ENCODE peak calls at places on chromosomes 3 and 15, in nine cellular contexts. V is transverse colon, N is A549, L is GM12878, S is HepG2, P is suprapubic skin, C is H1, I is sigmoid colon, O is upper lobe of left lung. T is an unnamed sample.

GRCh38 chr3:187014417-187014864 is 84.1 kb downstream of the ST6GAL1 start:
- DNase-seq in P (no peak), N (no peak), L (no peak), C (no peak), S (no peak), O (no peak), I (no peak), V (no peak), T (no peak)

GRCh38 chr3:68817243-68817642 is 115.1 kb downstream of the TAFA4 start:
- DNase-seq in L (no peak), S (no peak), V (no peak), C (no peak), O (no peak), I (no peak), N (no peak), P (no peak), T (no peak)

GRCh38 chr3:43102773-43103480 is 3.0 kb downstream of the POMGNT2 start:
- DNase-seq in C (no peak), N (no peak), S (no peak), V (no peak), I (no peak), O (no peak), L (no peak), P (no peak), T (no peak)

GRCh38 chr3:197394464-197395321 is 96.3 kb upstream of the DLG1 start:
- DNase-seq in S (no peak), O (no peak), L (peak; percentile 96), N (no peak), I (no peak), C (no peak), V (no peak), P (no peak), T (peak; percentile 27)

GRCh38 chr3:151460240-151460639 is 621 bp downstream of the IGSF10 start:
- DNase-seq in S (no peak), L (no peak), O (no peak), P (no peak), C (no peak), I (no peak), V (no peak), N (no peak), T (no peak)

GRCh38 chr3:183315739-183316138 is 62.7 kb downstream of the B3GNT5 start:
- DNase-seq in N (no peak), V (peak; percentile 60), P (no peak), S (no peak), L (no peak), I (no peak), O (no peak), C (no peak), T (no peak)

GRCh38 chr3:87498358-87499080 is 222.1 kb upstream of the POU1F1 start:
- DNase-seq in P (no peak), N (no peak), V (no peak), O (no peak), L (no peak), C (no peak), S (no peak), I (no peak), T (no peak)

GRCh38 chr15:62240121-62240520 is 75.0 kb upstream of the C2CD4B start:
- DNase-seq in C (no peak), N (no peak), P (no peak), S (no peak), I (no peak), O (no peak), L (no peak), V (no peak), T (no peak)

GRCh38 chr3:55488398-55489055 is 1.4 kb upstream of the WNT5A start:
- DNase-seq in S (no peak), O (peak; percentile 78), L (peak; percentile 26), I (peak; percentile 89), C (no peak), N (peak; percentile 37), P (no peak), V (peak; percentile 68), T (no peak)

GRCh38 chr3:65551945-65552344 is 486.8 kb downstream of the MAGI1 start:
- DNase-seq in V (no peak), C (no peak), O (no peak), N (no peak), S (no peak), I (no peak), L (no peak), P (no peak), T (no peak)

GRCh38 chr15:62519900-62520299 is 354.8 kb upstream of the C2CD4B start:
- DNase-seq in V (no peak), O (no peak), N (no peak), L (no peak), P (no peak), I (no peak), C (no peak), S (no peak), T (no peak)

GRCh38 chr3:27094721-27095120 is 274.5 kb downstream of the NEK10 start:
- DNase-seq in O (no peak), V (no peak), S (no peak), I (no peak), C (no peak), L (no peak), N (no peak), P (no peak), T (no peak)

GRCh38 chr3:138696661-138697370 is 88.2 kb downstream of the FAIM start:
- DNase-seq in C (no peak), O (no peak), V (no peak), P (no peak), S (no peak), I (no peak), N (no peak), L (no peak), T (no peak)

GRCh38 chr3:43389388-43390254 is 103.3 kb downstream of the SNRK start:
- DNase-seq in V (peak; percentile 47), P (no peak), C (no peak), S (peak; percentile 30), L (peak; percentile 19), N (no peak), I (no peak), O (no peak), T (no peak)

GRCh38 chr3:100155105-100155504 is 40.8 kb upstream of the FILIP1L start:
- DNase-seq in P (no peak), L (no peak), C (no peak), I (no peak), O (no peak), S (no peak), V (no peak), N (no peak), T (no peak)

GRCh38 chr3:105528956-105529355 is 162.2 kb downstream of the ALCAM start:
- DNase-seq in V (no peak), S (no peak), O (no peak), C (no peak), L (no peak), N (no peak), I (no peak), P (no peak), T (no peak)

GRCh38 chr3:35529337-35529736 is 110.0 kb upstream of the ARPP21 start:
- DNase-seq in O (no peak), I (no peak), V (no peak), S (no peak), L (no peak), C (no peak), N (no peak), P (no peak), T (no peak)

DNA sequence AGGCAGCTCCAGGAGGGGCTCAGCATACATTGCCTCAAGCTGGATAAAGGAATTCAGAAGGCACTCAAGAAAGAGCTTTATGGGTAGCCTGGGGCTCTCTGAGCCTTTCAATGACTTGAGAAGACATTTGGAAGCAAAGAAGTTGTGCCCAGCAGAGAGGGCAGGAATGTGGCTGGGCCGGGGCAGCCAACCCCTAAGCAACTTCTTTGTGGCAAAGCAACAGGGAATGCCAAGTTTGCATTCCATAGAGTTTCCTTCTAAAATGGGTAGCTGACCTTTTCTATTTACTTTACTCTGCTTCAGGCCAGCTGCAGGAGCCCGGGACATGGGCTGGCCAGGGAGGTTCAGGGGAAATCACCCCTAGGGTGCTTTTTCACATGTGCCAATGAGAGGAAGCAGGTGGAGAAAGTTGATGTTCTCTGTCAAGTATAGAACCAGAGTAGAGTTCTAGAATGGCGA is 45.6 kb downstream of the CCDC12 start:
- DNase-seq in N (peak; percentile 26), L (no peak), P (no peak), V (no peak), S (no peak), O (no peak), C (no peak), I (peak; percentile 46), T (no peak)
- H3K4me3 ChIP-seq in N (no peak overlapping the region), L (peak overlapping the region; percentile 38), P (no peak overlapping the region), V (no peak overlapping the region), S (no peak overlapping the region), O (no peak overlapping the region), C (no peak overlapping the region), I (no peak overlapping the region), T (no peak overlapping the region)

GRCh38 chr3:48140284-48140683 is 47.9 kb downstream of the CDC25A start:
- DNase-seq in P (no peak), S (no peak), I (no peak), C (no peak), L (no peak), O (no peak), N (no peak), V (no peak), T (no peak)

GRCh38 chr3:48137425-48137999 is 50.7 kb downstream of the CDC25A start:
- DNase-seq in S (no peak), I (no peak), P (no peak), C (no peak), N (no peak), L (no peak), V (no peak), O (no peak), T (no peak)

GRCh38 chr3:48141225-48142137 is 46.7 kb downstream of the CDC25A start:
- DNase-seq in L (no peak), S (no peak), O (no peak), V (no peak), I (no peak), P (no peak), C (no peak), N (no peak), T (no peak)

GRCh38 chr3:48130321-48130881 is 57.8 kb downstream of the CDC25A start:
- DNase-seq in S (no peak), I (peak; percentile 85), O (peak; percentile 80), C (no peak), L (no peak), N (no peak), P (peak; percentile 81), V (peak; percentile 20), T (peak; percentile 27)

GRCh38 chr3:48135773-48136495 is 52.3 kb downstream of the CDC25A start:
- DNase-seq in L (no peak), V (no peak), S (peak; percentile 77), O (no peak), N (no peak), I (no peak), P (no peak), C (no peak), T (no peak)
- TF ChIP-seq EP300 in L (no peak), V (no peak), S (peak; percentile 39), O (no peak), N (no peak), I (no peak), P (no peak), C (no peak), T (no peak)

GRCh38 chr3:170852307-170852706 is 17.7 kb downstream of the RPL22L1 start:
- DNase-seq in O (no peak), I (no peak), P (no peak), C (no peak), N (no peak), V (no peak), S (no peak), L (no peak), T (no peak)
- H3K4me3 ChIP-seq in O (no peak overlapping the region), I (no peak overlapping the region), P (no peak overlapping the region), C (no peak overlapping the region), N (no peak overlapping the region), V (no peak overlapping the region), S (no peak overlapping the region), L (no peak overlapping the region), T (no peak overlapping the region)

GRCh38 chr3:37934631-37935289 is 55.8 kb upstream of the VILL start:
- DNase-seq in I (no peak), O (no peak), C (no peak), V (no peak), S (no peak), P (no peak), N (no peak), L (no peak), T (no peak)
- TF ChIP-seq EP300 in I (no peak), O (no peak), C (no peak), V (no peak), S (no peak), P (no peak), N (no peak), L (no peak), T (no peak)